ENCODE peak calls at places on chromosome 7, in ten cellular contexts. One of them, this sample, is unnamed.

GRCh38 chr7:101362334-101363195 is at the start of gene COL26A1:
- DNase-seq in mucosa of descending colon: peak; percentile 42
- DNase-seq in stimulated activated CD8-positive, alpha-beta memory T cell treated with anti-CD3 and anti-CD28 coated beads, Interleukin-15, amount 100 ng/mL, for 24 hours: no peak
- DNase-seq in hypothalamus: no peak
- DNase-seq in activated T-helper 1 cell treated with anti-CD3 and anti-CD28 coated beads, Interleukin-2, amount 50 U/mL, for 16 hours: no peak
- DNase-seq in activated gamma-delta T cell treated with anti-CD3 and anti-CD28 coated beads, Interleukin-2, amount 50 U/mL, for 16 hours: no peak
- DNase-seq in RWPE1: no peak
- DNase-seq in progenitor cell of endocrine pancreas: peak; percentile 62
- DNase-seq in NCI-H1417: peak; percentile 18
- DNase-seq in NCI-H1436: no peak
- DNase-seq in this sample: peak; percentile 44

GRCh38 chr7:13257661-13258060 is 570.2 kb downstream of the ARL4A start:
- DNase-seq in stimulated activated CD8-positive, alpha-beta memory T cell treated with anti-CD3 and anti-CD28 coated beads, Interleukin-15, amount 100 ng/mL, for 24 hours: no peak
- DNase-seq in mucosa of descending colon: no peak
- DNase-seq in progenitor cell of endocrine pancreas: no peak
- DNase-seq in NCI-H1417: no peak
- DNase-seq in activated T-helper 1 cell treated with anti-CD3 and anti-CD28 coated beads, Interleukin-2, amount 50 U/mL, for 16 hours: no peak
- DNase-seq in activated gamma-delta T cell treated with anti-CD3 and anti-CD28 coated beads, Interleukin-2, amount 50 U/mL, for 16 hours: no peak
- DNase-seq in RWPE1: no peak
- DNase-seq in hypothalamus: no peak
- DNase-seq in NCI-H1436: no peak
- DNase-seq in this sample: no peak

GRCh38 chr7:78558571-78558970 is 760.0 kb downstream of the PHTF2 start:
- DNase-seq in RWPE1: no peak
- DNase-seq in hypothalamus: no peak
- DNase-seq in progenitor cell of endocrine pancreas: no peak
- DNase-seq in activated T-helper 1 cell treated with anti-CD3 and anti-CD28 coated beads, Interleukin-2, amount 50 U/mL, for 16 hours: no peak
- DNase-seq in stimulated activated CD8-positive, alpha-beta memory T cell treated with anti-CD3 and anti-CD28 coated beads, Interleukin-15, amount 100 ng/mL, for 24 hours: no peak
- DNase-seq in activated gamma-delta T cell treated with anti-CD3 and anti-CD28 coated beads, Interleukin-2, amount 50 U/mL, for 16 hours: no peak
- DNase-seq in NCI-H1417: no peak
- DNase-seq in NCI-H1436: no peak
- DNase-seq in mucosa of descending colon: no peak
- DNase-seq in this sample: no peak

GRCh38 chr7:31073486-31074383 is 21.6 kb downstream of the ADCYAP1R1 start:
- DNase-seq in RWPE1: no peak
- DNase-seq in activated gamma-delta T cell treated with anti-CD3 and anti-CD28 coated beads, Interleukin-2, amount 50 U/mL, for 16 hours: no peak
- DNase-seq in mucosa of descending colon: no peak
- DNase-seq in NCI-H1417: no peak
- DNase-seq in activated T-helper 1 cell treated with anti-CD3 and anti-CD28 coated beads, Interleukin-2, amount 50 U/mL, for 16 hours: no peak
- DNase-seq in NCI-H1436: no peak
- DNase-seq in hypothalamus: no peak
- DNase-seq in stimulated activated CD8-positive, alpha-beta memory T cell treated with anti-CD3 and anti-CD28 coated beads, Interleukin-15, amount 100 ng/mL, for 24 hours: no peak
- DNase-seq in progenitor cell of endocrine pancreas: no peak
- DNase-seq in this sample: no peak

GRCh38 chr7:79504607-79505389 is 51.3 kb upstream of the MAGI2 start:
- DNase-seq in mucosa of descending colon: no peak
- DNase-seq in RWPE1: no peak
- DNase-seq in NCI-H1436: no peak
- DNase-seq in progenitor cell of endocrine pancreas: no peak
- DNase-seq in stimulated activated CD8-positive, alpha-beta memory T cell treated with anti-CD3 and anti-CD28 coated beads, Interleukin-15, amount 100 ng/mL, for 24 hours: no peak
- DNase-seq in NCI-H1417: no peak
- DNase-seq in activated T-helper 1 cell treated with anti-CD3 and anti-CD28 coated beads, Interleukin-2, amount 50 U/mL, for 16 hours: no peak
- DNase-seq in activated gamma-delta T cell treated with anti-CD3 and anti-CD28 coated beads, Interleukin-2, amount 50 U/mL, for 16 hours: no peak
- DNase-seq in hypothalamus: no peak
- DNase-seq in this sample: peak; percentile 59

GRCh38 chr7:11133436-11133959 is 159.8 kb downstream of the PHF14 start:
- DNase-seq in progenitor cell of endocrine pancreas: no peak
- DNase-seq in hypothalamus: no peak
- DNase-seq in RWPE1: no peak
- DNase-seq in activated T-helper 1 cell treated with anti-CD3 and anti-CD28 coated beads, Interleukin-2, amount 50 U/mL, for 16 hours: no peak
- DNase-seq in activated gamma-delta T cell treated with anti-CD3 and anti-CD28 coated beads, Interleukin-2, amount 50 U/mL, for 16 hours: no peak
- DNase-seq in NCI-H1436: no peak
- DNase-seq in stimulated activated CD8-positive, alpha-beta memory T cell treated with anti-CD3 and anti-CD28 coated beads, Interleukin-15, amount 100 ng/mL, for 24 hours: no peak
- DNase-seq in mucosa of descending colon: no peak
- DNase-seq in NCI-H1417: no peak
- DNase-seq in this sample: no peak

GRCh38 chr7:140484951-140485350 is 5.6 kb upstream of the MKRN1 start:
- DNase-seq in activated gamma-delta T cell treated with anti-CD3 and anti-CD28 coated beads, Interleukin-2, amount 50 U/mL, for 16 hours: no peak
- DNase-seq in progenitor cell of endocrine pancreas: no peak
- DNase-seq in hypothalamus: no peak
- DNase-seq in RWPE1: no peak
- DNase-seq in mucosa of descending colon: no peak
- DNase-seq in activated T-helper 1 cell treated with anti-CD3 and anti-CD28 coated beads, Interleukin-2, amount 50 U/mL, for 16 hours: no peak
- DNase-seq in NCI-H1436: no peak
- DNase-seq in NCI-H1417: no peak
- DNase-seq in stimulated activated CD8-positive, alpha-beta memory T cell treated with anti-CD3 and anti-CD28 coated beads, Interleukin-15, amount 100 ng/mL, for 24 hours: no peak
- DNase-seq in this sample: no peak

GRCh38 chr7:91263359-91264082 is 712 bp upstream of the FZD1 start:
- DNase-seq in activated T-helper 1 cell treated with anti-CD3 and anti-CD28 coated beads, Interleukin-2, amount 50 U/mL, for 16 hours: no peak
- DNase-seq in hypothalamus: no peak
- DNase-seq in mucosa of descending colon: peak; percentile 54
- DNase-seq in NCI-H1417: peak; percentile 76
- DNase-seq in activated gamma-delta T cell treated with anti-CD3 and anti-CD28 coated beads, Interleukin-2, amount 50 U/mL, for 16 hours: no peak
- DNase-seq in progenitor cell of endocrine pancreas: peak; percentile 21
- DNase-seq in RWPE1: no peak
- DNase-seq in stimulated activated CD8-positive, alpha-beta memory T cell treated with anti-CD3 and anti-CD28 coated beads, Interleukin-15, amount 100 ng/mL, for 24 hours: no peak
- DNase-seq in NCI-H1436: no peak
- DNase-seq in this sample: no peak